ENCODE peak calls at places on chromosomes 6 and 20, in six cellular contexts. One of them, this sample, is unnamed.
A peak's percentile ranks its signal among the peaks of the same experiment; 100 is the strongest.

GRCh38 chr6:11710968-11711643 is 67.5 kb downstream of the ADTRP start:
- DNase-seq in endothelial cell of umbilical vein: no peak
- DNase-seq in lower lobe of right lung: no peak
- DNase-seq in lower leg skin: no peak
- DNase-seq in colonic mucosa: no peak
- DNase-seq in epithelial cell of proximal tubule: no peak
- DNase-seq in this sample: no peak

GRCh38 chr20:25083773-25084615 is 2.1 kb upstream of the VSX1 start:
- DNase-seq in lower lobe of right lung: no peak
- DNase-seq in colonic mucosa: no peak
- DNase-seq in endothelial cell of umbilical vein: no peak
- DNase-seq in epithelial cell of proximal tubule: no peak
- DNase-seq in lower leg skin: no peak
- DNase-seq in this sample: peak; percentile 51

GRCh38 chr20:62042025-62042820 is 23.5 kb downstream of the TAF4 start:
- DNase-seq in lower lobe of right lung: peak; percentile 8
- DNase-seq in endothelial cell of umbilical vein: no peak
- DNase-seq in lower leg skin: no peak
- DNase-seq in colonic mucosa: no peak
- DNase-seq in epithelial cell of proximal tubule: no peak
- DNase-seq in this sample: no peak

GRCh38 chr20:24314053-24314452 is 155.4 kb upstream of the SYNDIG1 start:
- DNase-seq in lower lobe of right lung: no peak
- DNase-seq in lower leg skin: no peak
- DNase-seq in epithelial cell of proximal tubule: no peak
- DNase-seq in colonic mucosa: no peak
- DNase-seq in endothelial cell of umbilical vein: no peak
- DNase-seq in this sample: no peak

GRCh38 chr6:107823047-107823557 is 1.0 kb downstream of the SCML4 start:
- DNase-seq in lower leg skin: no peak
- DNase-seq in endothelial cell of umbilical vein: no peak
- DNase-seq in colonic mucosa: no peak
- DNase-seq in epithelial cell of proximal tubule: no peak
- DNase-seq in lower lobe of right lung: no peak
- DNase-seq in this sample: no peak

GRCh38 chr20:39775110-39775509 is 813.0 kb downstream of the DHX35 start:
- DNase-seq in colonic mucosa: peak; percentile 42
- DNase-seq in lower lobe of right lung: peak; percentile 49
- DNase-seq in endothelial cell of umbilical vein: peak; percentile 62
- DNase-seq in epithelial cell of proximal tubule: no peak
- DNase-seq in lower leg skin: peak; percentile 81
- DNase-seq in this sample: no peak

GRCh38 chr20:49676581-49677291 is 36.9 kb downstream of the B4GALT5 start:
- DNase-seq in colonic mucosa: peak; percentile 60
- DNase-seq in epithelial cell of proximal tubule: no peak
- DNase-seq in endothelial cell of umbilical vein: peak; percentile 45
- DNase-seq in lower lobe of right lung: no peak
- DNase-seq in lower leg skin: peak; percentile 64
- DNase-seq in this sample: no peak

GRCh38 chr6:69958978-69959377 is 92.6 kb downstream of the COL19A1 start:
- DNase-seq in colonic mucosa: no peak
- DNase-seq in lower leg skin: no peak
- DNase-seq in lower lobe of right lung: no peak
- DNase-seq in epithelial cell of proximal tubule: no peak
- DNase-seq in endothelial cell of umbilical vein: no peak
- DNase-seq in this sample: no peak

GRCh38 chr6:27476090-27476489 is 3.2 kb upstream of the ZNF184 start:
- DNase-seq in endothelial cell of umbilical vein: no peak
- DNase-seq in lower leg skin: no peak
- DNase-seq in lower lobe of right lung: no peak
- DNase-seq in epithelial cell of proximal tubule: no peak
- DNase-seq in colonic mucosa: no peak
- DNase-seq in this sample: no peak

GRCh38 chr6:13681305-13682061 is 30.2 kb downstream of the RANBP9 start:
- DNase-seq in colonic mucosa: no peak
- DNase-seq in lower lobe of right lung: no peak
- DNase-seq in epithelial cell of proximal tubule: no peak
- DNase-seq in endothelial cell of umbilical vein: no peak
- DNase-seq in lower leg skin: no peak
- DNase-seq in this sample: no peak

GRCh38 chr6:4612636-4613171 is 163.5 kb upstream of the CDYL start:
- DNase-seq in lower lobe of right lung: no peak
- DNase-seq in endothelial cell of umbilical vein: no peak
- DNase-seq in lower leg skin: peak; percentile 32
- DNase-seq in epithelial cell of proximal tubule: no peak
- DNase-seq in colonic mucosa: no peak
- DNase-seq in this sample: peak; percentile 30

GRCh38 chr6:139334791-139335446 is 39.5 kb downstream of the CITED2 start:
- DNase-seq in epithelial cell of proximal tubule: peak; percentile 48
- DNase-seq in endothelial cell of umbilical vein: peak; percentile 22
- DNase-seq in lower lobe of right lung: no peak
- DNase-seq in colonic mucosa: no peak
- DNase-seq in lower leg skin: no peak
- DNase-seq in this sample: no peak

GRCh38 chr6:141354191-141354950 is 778.4 kb upstream of the GJE1 start:
- DNase-seq in lower lobe of right lung: no peak
- DNase-seq in epithelial cell of proximal tubule: no peak
- DNase-seq in colonic mucosa: no peak
- DNase-seq in endothelial cell of umbilical vein: no peak
- DNase-seq in lower leg skin: no peak
- DNase-seq in this sample: no peak

GRCh38 chr20:6976535-6976934 is 209.0 kb downstream of the BMP2 start:
- DNase-seq in endothelial cell of umbilical vein: no peak
- DNase-seq in epithelial cell of proximal tubule: no peak
- DNase-seq in colonic mucosa: no peak
- DNase-seq in lower lobe of right lung: no peak
- DNase-seq in lower leg skin: no peak
- DNase-seq in this sample: no peak

GRCh38 chr6:44276667-44277640 is 6.7 kb downstream of the TMEM151B start:
- DNase-seq in endothelial cell of umbilical vein: no peak
- DNase-seq in lower lobe of right lung: no peak
- DNase-seq in colonic mucosa: no peak
- DNase-seq in epithelial cell of proximal tubule: no peak
- DNase-seq in lower leg skin: no peak
- DNase-seq in this sample: no peak

GRCh38 chr6:44297063-44298038 is 15.8 kb downstream of the AARS2 start:
- DNase-seq in lower lobe of right lung: peak; percentile 60
- DNase-seq in colonic mucosa: peak; percentile 32
- DNase-seq in endothelial cell of umbilical vein: peak; percentile 21
- DNase-seq in lower leg skin: no peak
- DNase-seq in epithelial cell of proximal tubule: no peak
- DNase-seq in this sample: peak; percentile 70

GRCh38 chr6:3340891-3341290 is 82.1 kb downstream of the PSMG4 start:
- DNase-seq in epithelial cell of proximal tubule: no peak
- DNase-seq in lower leg skin: no peak
- DNase-seq in lower lobe of right lung: no peak
- DNase-seq in colonic mucosa: no peak
- DNase-seq in endothelial cell of umbilical vein: no peak
- DNase-seq in this sample: no peak

GRCh38 chr6:30752164-30752927 is 8.0 kb upstream of the IER3 start:
- DNase-seq in epithelial cell of proximal tubule: peak; percentile 96
- DNase-seq in colonic mucosa: peak; percentile 77
- DNase-seq in endothelial cell of umbilical vein: peak; percentile 99
- DNase-seq in lower leg skin: peak; percentile 96
- DNase-seq in lower lobe of right lung: peak; percentile 87
- DNase-seq in this sample: peak; percentile 91

GRCh38 chr6:16322666-16323312 is 84.4 kb downstream of the GMPR start:
- DNase-seq in lower lobe of right lung: no peak
- DNase-seq in colonic mucosa: peak; percentile 53
- DNase-seq in endothelial cell of umbilical vein: no peak
- DNase-seq in epithelial cell of proximal tubule: no peak
- DNase-seq in lower leg skin: peak; percentile 64
- DNase-seq in this sample: peak; percentile 39

GRCh38 chr20:51886891-51887608 is 84.7 kb upstream of the SALL4 start:
- DNase-seq in epithelial cell of proximal tubule: no peak
- DNase-seq in colonic mucosa: no peak
- DNase-seq in endothelial cell of umbilical vein: peak; percentile 39
- DNase-seq in lower lobe of right lung: no peak
- DNase-seq in lower leg skin: no peak
- DNase-seq in this sample: no peak

GRCh38 chr6:167437888-167438484 is 113.1 kb downstream of the TTLL2 start:
- DNase-seq in epithelial cell of proximal tubule: no peak
- DNase-seq in colonic mucosa: no peak
- DNase-seq in endothelial cell of umbilical vein: no peak
- DNase-seq in lower leg skin: no peak
- DNase-seq in lower lobe of right lung: no peak
- DNase-seq in this sample: no peak

GRCh38 chr6:167445568-167445967 is 120.7 kb downstream of the TTLL2 start:
- DNase-seq in endothelial cell of umbilical vein: no peak
- DNase-seq in lower lobe of right lung: no peak
- DNase-seq in colonic mucosa: no peak
- DNase-seq in lower leg skin: no peak
- DNase-seq in epithelial cell of proximal tubule: no peak
- DNase-seq in this sample: no peak

GRCh38 chr6:167444602-167445346 is 119.9 kb downstream of the TTLL2 start:
- DNase-seq in epithelial cell of proximal tubule: no peak
- DNase-seq in colonic mucosa: no peak
- DNase-seq in lower leg skin: no peak
- DNase-seq in endothelial cell of umbilical vein: no peak
- DNase-seq in lower lobe of right lung: no peak
- DNase-seq in this sample: no peak

GRCh38 chr6:167443098-167443680 is 118.3 kb downstream of the TTLL2 start:
- DNase-seq in endothelial cell of umbilical vein: no peak
- DNase-seq in lower leg skin: no peak
- DNase-seq in epithelial cell of proximal tubule: no peak
- DNase-seq in colonic mucosa: no peak
- DNase-seq in lower lobe of right lung: no peak
- DNase-seq in this sample: no peak

DNA sequence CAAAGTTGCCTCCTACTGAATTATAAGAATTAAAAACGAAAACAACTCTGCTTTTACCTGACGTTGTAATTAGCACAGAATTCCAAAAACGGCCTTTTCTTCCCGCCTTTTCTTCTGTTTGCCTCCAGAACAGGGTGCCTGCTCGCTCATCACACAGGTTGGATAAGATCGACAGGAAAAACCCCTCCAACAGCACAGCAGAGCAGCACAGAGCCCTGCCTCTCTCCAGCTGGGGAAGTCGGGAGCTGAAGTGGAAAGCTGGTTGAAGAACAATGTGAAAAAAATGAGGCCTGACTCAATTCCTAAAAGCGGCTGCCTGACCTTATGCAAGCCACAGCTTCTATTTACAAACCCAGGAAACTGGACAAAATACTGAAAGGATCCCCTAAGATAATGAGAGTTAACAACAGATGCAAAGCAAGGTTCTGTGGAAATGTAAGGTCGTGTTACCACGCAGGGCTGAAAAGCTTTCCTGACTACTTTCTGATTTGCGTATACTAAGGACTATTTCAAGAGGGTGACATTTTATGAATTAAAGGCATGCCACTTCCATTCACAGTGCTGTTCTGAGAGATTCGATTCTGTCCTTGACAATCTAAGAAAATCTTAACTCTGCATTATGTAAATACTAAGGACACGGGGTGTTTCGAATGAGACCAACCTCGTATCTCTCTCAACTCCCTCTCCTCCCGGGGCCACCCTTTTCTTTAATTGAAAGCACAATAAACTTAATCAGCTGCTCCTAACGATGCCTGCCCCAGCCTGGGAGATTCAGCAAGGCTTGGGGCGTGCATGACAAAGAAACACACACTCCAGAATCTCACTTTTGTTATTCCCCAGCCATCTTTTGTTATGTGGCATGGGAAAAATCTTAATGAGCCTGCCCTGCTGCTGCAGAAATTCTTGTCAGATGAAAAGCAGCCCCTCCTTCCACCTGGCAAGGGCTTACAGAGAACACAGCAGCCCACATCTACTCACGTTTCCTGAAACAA is 117.1 kb downstream of the TTLL2 start:
- DNase-seq in epithelial cell of proximal tubule: no peak
- DNase-seq in lower leg skin: no peak
- DNase-seq in lower lobe of right lung: no peak
- DNase-seq in endothelial cell of umbilical vein: no peak
- DNase-seq in colonic mucosa: no peak
- DNase-seq in this sample: peak; percentile 30
- H3K4me3 ChIP-seq in epithelial cell of proximal tubule: no peak overlapping the region
- H3K4me3 ChIP-seq in lower leg skin: no peak overlapping the region
- H3K4me3 ChIP-seq in lower lobe of right lung: no peak overlapping the region
- H3K4me3 ChIP-seq in endothelial cell of umbilical vein: no peak overlapping the region
- H3K4me3 ChIP-seq in colonic mucosa: no peak overlapping the region
- H3K4me3 ChIP-seq in this sample: no peak overlapping the region

DNA sequence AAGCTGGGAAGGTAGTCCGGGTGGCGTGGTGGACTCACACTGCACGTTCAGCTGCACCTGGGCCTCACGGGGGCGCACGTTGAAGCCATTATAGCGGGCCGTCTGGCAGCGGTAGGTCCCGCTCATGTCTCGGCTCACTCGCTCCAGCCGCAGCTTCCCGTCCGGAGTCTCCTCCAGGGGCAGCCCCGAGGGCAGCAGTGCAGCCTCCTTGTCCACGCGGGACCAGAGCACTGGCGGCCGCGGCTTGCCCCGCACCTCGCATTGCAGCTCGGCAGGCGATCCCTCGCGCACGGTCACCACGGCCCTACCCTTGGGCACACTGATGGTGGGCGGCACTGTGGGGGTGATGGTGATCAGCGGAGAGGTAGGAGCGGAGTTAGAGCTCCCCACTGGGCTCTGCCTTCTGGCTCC is 47.6 kb downstream of the MDGA1 start:
- DNase-seq in endothelial cell of umbilical vein: peak; percentile 12
- DNase-seq in lower lobe of right lung: no peak
- DNase-seq in lower leg skin: no peak
- DNase-seq in epithelial cell of proximal tubule: no peak
- DNase-seq in colonic mucosa: peak; percentile 31
- DNase-seq in this sample: peak; percentile 56
- TF ChIP-seq CTCF in endothelial cell of umbilical vein: peak; percentile 13
- TF ChIP-seq CTCF in lower lobe of right lung: no peak
- TF ChIP-seq CTCF in lower leg skin: no peak
- TF ChIP-seq CTCF in epithelial cell of proximal tubule: peak; percentile 47
- TF ChIP-seq CTCF in colonic mucosa: no peak
- TF ChIP-seq CTCF in this sample: peak; percentile 36

GRCh38 chr6:88166493-88166900 is 350 bp upstream of the CNR1 start:
- DNase-seq in endothelial cell of umbilical vein: no peak
- DNase-seq in colonic mucosa: peak; percentile 24
- DNase-seq in lower leg skin: no peak
- DNase-seq in lower lobe of right lung: peak; percentile 51
- DNase-seq in epithelial cell of proximal tubule: no peak
- DNase-seq in this sample: peak; percentile 34

GRCh38 chr6:88165877-88166492 is at the start of gene CNR1:
- DNase-seq in colonic mucosa: peak; percentile 81
- DNase-seq in lower leg skin: no peak
- DNase-seq in epithelial cell of proximal tubule: no peak
- DNase-seq in endothelial cell of umbilical vein: peak; percentile 24
- DNase-seq in lower lobe of right lung: peak; percentile 85
- DNase-seq in this sample: peak; percentile 79

GRCh38 chr6:88168362-88168761 is 2.2 kb upstream of the CNR1 start:
- DNase-seq in lower lobe of right lung: no peak
- DNase-seq in lower leg skin: no peak
- DNase-seq in endothelial cell of umbilical vein: no peak
- DNase-seq in colonic mucosa: no peak
- DNase-seq in epithelial cell of proximal tubule: no peak
- DNase-seq in this sample: no peak

GRCh38 chr6:88167625-88167937 is 1.4 kb upstream of the CNR1 start:
- DNase-seq in epithelial cell of proximal tubule: no peak
- DNase-seq in lower lobe of right lung: no peak
- DNase-seq in colonic mucosa: no peak
- DNase-seq in endothelial cell of umbilical vein: no peak
- DNase-seq in lower leg skin: no peak
- DNase-seq in this sample: no peak

GRCh38 chr6:88166901-88167624 is 916 bp upstream of the CNR1 start:
- DNase-seq in epithelial cell of proximal tubule: no peak
- DNase-seq in endothelial cell of umbilical vein: no peak
- DNase-seq in lower leg skin: no peak
- DNase-seq in colonic mucosa: no peak
- DNase-seq in lower lobe of right lung: peak; percentile 46
- DNase-seq in this sample: peak; percentile 51
- H3K4me3 ChIP-seq in epithelial cell of proximal tubule: peak overlapping the region; percentile 96
- H3K4me3 ChIP-seq in endothelial cell of umbilical vein: peak overlapping the region; percentile 42
- H3K4me3 ChIP-seq in lower leg skin: peak overlapping the region; percentile 51
- H3K4me3 ChIP-seq in colonic mucosa: peak overlapping the region; percentile 52
- H3K4me3 ChIP-seq in lower lobe of right lung: peak overlapping the region; percentile 65
- H3K4me3 ChIP-seq in this sample: peak overlapping the region; percentile 84

GRCh38 chr6:112180095-112180820 is 74.1 kb downstream of the LAMA4 start:
- DNase-seq in endothelial cell of umbilical vein: peak; percentile 71
- DNase-seq in lower lobe of right lung: no peak
- DNase-seq in epithelial cell of proximal tubule: peak; percentile 43
- DNase-seq in lower leg skin: peak; percentile 34
- DNase-seq in colonic mucosa: peak; percentile 46
- DNase-seq in this sample: peak; percentile 91
- TF ChIP-seq CTCF in endothelial cell of umbilical vein: peak; percentile 46
- TF ChIP-seq CTCF in lower lobe of right lung: peak; percentile 77
- TF ChIP-seq CTCF in epithelial cell of proximal tubule: peak; percentile 75
- TF ChIP-seq CTCF in lower leg skin: no peak
- TF ChIP-seq CTCF in colonic mucosa: peak; percentile 55
- TF ChIP-seq CTCF in this sample: peak; percentile 79